ENCODE peak calls at places on chromosome 18, in five cellular contexts. U is chondrocyte; I is stimulated activated naive CD8-positive, alpha-beta T cell treated with anti-CD3 and anti-CD28 coated beads, Interleukin-15, Interleukin-2, amounts not matched to agents 100 U/mL and 50 U/mL, for 24 hours; E is GM19239; A is CD4-positive, alpha-beta T cell. J is an unnamed sample.

GRCh38 chr18:21359746-21360145 is 117.7 kb downstream of the GREB1L start:
- DNase-seq in U (no peak), I (no peak), E (no peak), A (no peak), J (no peak)

GRCh38 chr18:11005528-11005927 is 143.8 kb downstream of the PIEZO2 start:
- DNase-seq in U (no peak), I (no peak), E (no peak), A (no peak), J (no peak)

GRCh38 chr18:61541673-61542072 is 208.4 kb downstream of the CDH20 start:
- DNase-seq in U (no peak), I (no peak), E (no peak), A (no peak), J (peak; percentile 25)

GRCh38 chr18:62847081-62847480 is 131.7 kb downstream of the PHLPP1 start:
- DNase-seq in U (no peak), I (no peak), E (no peak), A (no peak), J (no peak)

GRCh38 chr18:57677289-57678211 is 55.9 kb upstream of the NARS1 start:
- DNase-seq in U (no peak), I (no peak), E (no peak), A (no peak), J (no peak)

GRCh38 chr18:45399643-45400042 is 215.6 kb upstream of the SLC14A2 start:
- DNase-seq in U (no peak), I (no peak), E (no peak), A (no peak), J (no peak)

GRCh38 chr18:8787764-8788163 is 82.4 kb downstream of the MTCL1 start:
- DNase-seq in U (no peak), I (no peak), E (no peak), A (no peak), J (no peak)

GRCh38 chr18:58753976-58754375 is 82.7 kb downstream of the MALT1 start:
- DNase-seq in U (no peak), I (no peak), E (no peak), A (no peak), J (no peak)

GRCh38 chr18:11279461-11279860 is 130.1 kb upstream of the PIEZO2 start:
- DNase-seq in U (no peak), I (no peak), E (no peak), A (no peak), J (no peak)

GRCh38 chr18:49467019-49467563 is 6.6 kb upstream of the DYM start:
- DNase-seq in U (no peak), I (no peak), E (no peak), A (no peak), J (no peak)

GRCh38 chr18:11990541-11990940 is 9.2 kb downstream of the IMPA2 start:
- DNase-seq in U (no peak), I (no peak), E (no peak), A (no peak), J (no peak)

GRCh38 chr18:55338955-55339662 is 248.9 kb downstream of the TCF4 start:
- DNase-seq in U (no peak), I (no peak), E (no peak), A (no peak), J (no peak)

GRCh38 chr18:23226386-23226785 is 91.1 kb downstream of the CABLES1 start:
- DNase-seq in U (no peak), I (no peak), E (no peak), A (no peak), J (no peak)

GRCh38 chr18:43159091-43159490 is 43.6 kb upstream of the RIT2 start:
- DNase-seq in U (no peak), I (no peak), E (no peak), A (no peak), J (no peak)

GRCh38 chr18:32366586-32367538 is 103.8 kb downstream of the GAREM1 start:
- DNase-seq in U (no peak), I (no peak), E (no peak), A (no peak), J (no peak)

GRCh38 chr18:47756364-47757016 is 174.0 kb downstream of the SMAD2 start:
- DNase-seq in U (no peak), I (peak; percentile 68), E (peak; percentile 29), A (peak; percentile 22), J (peak; percentile 50)

GRCh38 chr18:75209952-75210261 is 690 bp upstream of the TSHZ1 start:
- DNase-seq in U (no peak), I (no peak), E (no peak), A (no peak), J (no peak)

GRCh38 chr18:59233017-59233410 is 13.1 kb downstream of the GRP start:
- DNase-seq in U (no peak), I (no peak), E (no peak), A (no peak), J (no peak)

GRCh38 chr18:1784113-1784512 is 787.2 kb downstream of the METTL4 start:
- DNase-seq in U (no peak), I (no peak), E (no peak), A (no peak), J (no peak)

GRCh38 chr18:45056907-45057306 is 376.2 kb downstream of the SETBP1 start:
- DNase-seq in U (no peak), I (no peak), E (no peak), A (no peak), J (no peak)

GRCh38 chr18:75211721-75212625 is 1.4 kb downstream of the TSHZ1 start:
- DNase-seq in U (no peak), I (peak; percentile 51), E (no peak), A (peak; percentile 16), J (peak; percentile 40)

GRCh38 chr18:35191252-35192025 is 49.4 kb upstream of the ZNF397 start:
- DNase-seq in U (no peak), I (no peak), E (no peak), A (no peak), J (no peak)

GRCh38 chr18:13500227-13500865 is 226.0 kb downstream of the FAM210A start:
- DNase-seq in U (no peak), I (no peak), E (no peak), A (no peak), J (no peak)

GRCh38 chr18:48546411-48546810 is 7.6 kb downstream of the CTIF start:
- DNase-seq in U (no peak), I (no peak), E (no peak), A (no peak), J (no peak)

GRCh38 chr18:64717026-64717425 is 568.1 kb upstream of the LINC00305 start:
- DNase-seq in U (no peak), I (no peak), E (no peak), A (no peak), J (no peak)

GRCh38 chr18:47615043-47615442 is 315.4 kb downstream of the SMAD2 start:
- DNase-seq in U (no peak), I (no peak), E (no peak), A (no peak), J (no peak)

GRCh38 chr18:63099026-63099840 is 220.3 kb downstream of the BCL2 start:
- DNase-seq in U (no peak), I (no peak), E (no peak), A (no peak), J (no peak)

GRCh38 chr18:8889479-8889878 is 184.1 kb downstream of the MTCL1 start:
- DNase-seq in U (no peak), I (no peak), E (no peak), A (no peak), J (no peak)

GRCh38 chr18:60391571-60392226 is 19.1 kb upstream of the MC4R start:
- DNase-seq in U (no peak), I (no peak), E (no peak), A (no peak), J (no peak)

GRCh38 chr18:28594034-28594433 is 417.1 kb upstream of the CDH2 start:
- DNase-seq in U (no peak), I (no peak), E (no peak), A (no peak), J (no peak)

GRCh38 chr18:42201137-42201536 is 246.1 kb downstream of the PIK3C3 start:
- DNase-seq in U (no peak), I (no peak), E (no peak), A (no peak), J (no peak)

GRCh38 chr18:11154983-11155759 is 5.8 kb upstream of the PIEZO2 start:
- DNase-seq in U (no peak), I (no peak), E (no peak), A (no peak), J (no peak)